ENCODE peak calls at places on chromosomes 4 and X, in eight cellular contexts. W, D, R, Y, V, M, U and T are unnamed samples.

GRCh38 chr4:121567748-121568147 is 129.0 kb downstream of the ANXA5 start:
- DNase-seq in D (no peak), U (no peak), W (no peak), Y (no peak), V (no peak), M (no peak), R (no peak), T (no peak)

GRCh38 chrX:103254171-103254824 is 657 bp downstream of the TCEAL8 start:
- DNase-seq in W (peak; percentile 73), R (peak; percentile 22), Y (peak; percentile 63), D (no peak), V (peak; percentile 35), M (peak; percentile 41), U (no peak), T (no peak)

GRCh38 chrX:2928583-2929434 is at the start of gene ARSD:
- DNase-seq in Y (peak; percentile 96), D (peak; percentile 48), R (peak; percentile 64), V (peak; percentile 89), U (peak; percentile 55), M (peak; percentile 67), W (peak; percentile 82), T (peak; percentile 96)

GRCh38 chrX:154023276-154024000 is 3.7 kb upstream of the IRAK1 start:
- DNase-seq in U (no peak), M (no peak), D (no peak), W (no peak), R (no peak), V (no peak), Y (no peak), T (no peak)

GRCh38 chr4:19508442-19508841 is 743.3 kb upstream of the SLIT2 start:
- DNase-seq in U (no peak), M (no peak), W (no peak), D (no peak), R (no peak), V (no peak), Y (no peak), T (no peak)

GRCh38 chrX:122517781-122518180 is 666.3 kb upstream of the GRIA3 start:
- DNase-seq in D (peak; percentile 10), V (no peak), U (no peak), W (no peak), Y (peak; percentile 9), R (no peak), M (no peak), T (no peak)

GRCh38 chr4:54556587-54556986 is 101.2 kb upstream of the KIT start:
- DNase-seq in U (no peak), M (no peak), Y (no peak), W (no peak), R (no peak), D (no peak), V (no peak), T (no peak)

GRCh38 chr4:105145913-105146285 is 777 bp upstream of the TET2 start:
- DNase-seq in D (no peak), R (peak; percentile 6), W (no peak), V (no peak), U (no peak), M (no peak), Y (no peak), T (no peak)

GRCh38 chr4:23876418-23877089 is 13.3 kb downstream of the PPARGC1A start:
- DNase-seq in V (no peak), U (no peak), R (no peak), M (no peak), Y (peak; percentile 62), D (no peak), W (no peak), T (no peak)